ENCODE peak calls at places on chromosomes 7 and 10, in six cellular contexts. P is IMR-90, F is trophoblast cell, L is neuronal stem cell, B is neural progenitor cell, N is A549. M is an unnamed sample.
A peak's percentile ranks its signal among the peaks of the same experiment; 100 is the strongest.

GRCh38 chr10:8048281-8049008 is 6.0 kb upstream of the GATA3 start:
- DNase-seq in P (no peak), F (no peak), L (no peak), B (peak; percentile 28), N (no peak), M (no peak)

GRCh38 chr10:72316748-72317435 is 37.8 kb downstream of the DNAJB12 start:
- DNase-seq in P (no peak), F (no peak), L (no peak), B (no peak), N (no peak), M (no peak)

GRCh38 chr7:111587715-111588433 is 25.6 kb upstream of the IMMP2L start:
- DNase-seq in P (no peak), F (peak; percentile 13), L (no peak), B (no peak), N (no peak), M (peak; percentile 10)

GRCh38 chr7:11416641-11417040 is 415.4 kb downstream of the THSD7A start:
- DNase-seq in P (no peak), F (no peak), L (no peak), B (no peak), N (no peak), M (no peak)

GRCh38 chr10:84352251-84352842 is 24.0 kb downstream of the CCSER2 start:
- DNase-seq in P (peak; percentile 72), F (peak; percentile 74), L (peak; percentile 31), B (peak; percentile 68), N (peak; percentile 60), M (peak; percentile 41)

GRCh38 chr10:75202321-75203096 is 8.1 kb upstream of the VDAC2 start:
- DNase-seq in P (peak; percentile 70), F (no peak), L (no peak), B (no peak), N (peak; percentile 40), M (peak; percentile 46)

GRCh38 chr7:152761116-152761748 is 1.7 kb downstream of the ACTR3B start:
- DNase-seq in P (peak; percentile 73), F (peak; percentile 46), L (no peak), B (no peak), N (no peak), M (peak; percentile 74)

GRCh38 chr10:79047875-79048638 is 20.7 kb upstream of the ZMIZ1 start:
- DNase-seq in P (no peak), F (no peak), L (no peak), B (no peak), N (no peak), M (no peak)

GRCh38 chr10:79068203-79068561 is 584 bp upstream of the ZMIZ1 start:
- DNase-seq in P (no peak), F (no peak), L (peak; percentile 49), B (no peak), N (peak; percentile 37), M (no peak)

GRCh38 chr7:70602135-70602534 is 529.8 kb upstream of the GALNT17 start:
- DNase-seq in P (no peak), F (no peak), L (no peak), B (no peak), N (no peak), M (no peak)

GRCh38 chr10:110387983-110388681 is 83.4 kb upstream of the SMNDC1 start:
- DNase-seq in P (no peak), F (no peak), L (no peak), B (no peak), N (no peak), M (peak; percentile 10)

GRCh38 chr10:12847361-12847975 is 154.0 kb downstream of the CCDC3 start:
- DNase-seq in P (no peak), F (peak; percentile 62), L (no peak), B (peak; percentile 74), N (no peak), M (no peak)

GRCh38 chr10:49446031-49446430 is 50.1 kb upstream of the DRGX start:
- DNase-seq in P (peak; percentile 44), F (no peak), L (no peak), B (no peak), N (no peak), M (peak; percentile 46)

GRCh38 chr10:71436268-71436922 is 39.7 kb downstream of the CDH23 start:
- DNase-seq in P (no peak), F (no peak), L (no peak), B (no peak), N (no peak), M (no peak)

GRCh38 chr10:47098964-47099363 is 187.7 kb downstream of the PTPN20 start:
- DNase-seq in P (no peak), F (no peak), L (no peak), B (no peak), N (no peak), M (no peak)

GRCh38 chr10:116870949-116871348 is 21.6 kb downstream of the ENO4 start:
- DNase-seq in P (no peak), F (no peak), L (no peak), B (no peak), N (no peak), M (no peak)

GRCh38 chr7:114343949-114344708 is 70.5 kb upstream of the FOXP2 start:
- DNase-seq in P (no peak), F (no peak), L (no peak), B (no peak), N (no peak), M (no peak)

GRCh38 chr10:85621562-85621961 is 745.0 kb downstream of the GRID1 start:
- DNase-seq in P (no peak), F (peak; percentile 93), L (no peak), B (no peak), N (no peak), M (no peak)

GRCh38 chr10:35961501-35961900 is 319.4 kb upstream of the FZD8 start:
- DNase-seq in P (peak; percentile 68), F (no peak), L (no peak), B (no peak), N (no peak), M (peak; percentile 33)

GRCh38 chr7:136000288-136000913 is 23.2 kb upstream of the MTPN start:
- DNase-seq in P (peak; percentile 33), F (peak; percentile 45), L (no peak), B (no peak), N (no peak), M (no peak)

GRCh38 chr10:29496341-29497162 is 138.2 kb downstream of the SVIL start:
- DNase-seq in P (peak; percentile 61), F (peak; percentile 84), L (peak; percentile 67), B (peak; percentile 87), N (peak; percentile 73), M (peak; percentile 35)

GRCh38 chr7:79620291-79620690 is 166.8 kb upstream of the MAGI2 start:
- DNase-seq in P (no peak), F (peak; percentile 28), L (no peak), B (no peak), N (no peak), M (no peak)

GRCh38 chr10:89633484-89633883 is 11.6 kb downstream of the PANK1 start:
- DNase-seq in P (peak; percentile 91), F (peak; percentile 72), L (no peak), B (no peak), N (no peak), M (peak; percentile 81)

GRCh38 chr10:77415311-77415960 is 222.2 kb downstream of the KCNMA1 start:
- DNase-seq in P (no peak), F (peak; percentile 44), L (no peak), B (no peak), N (no peak), M (no peak)

GRCh38 chr10:72340510-72340895 is 14.2 kb downstream of the DNAJB12 start:
- DNase-seq in P (no peak), F (peak; percentile 83), L (no peak), B (peak; percentile 79), N (peak; percentile 56), M (no peak)

GRCh38 chr10:49309691-49310371 is 10.9 kb downstream of the C10orf71 start:
- DNase-seq in P (no peak), F (no peak), L (no peak), B (no peak), N (no peak), M (no peak)

GRCh38 chr7:136883046-136883445 is 14.6 kb downstream of the CHRM2 start:
- DNase-seq in P (peak; percentile 52), F (no peak), L (no peak), B (no peak), N (no peak), M (no peak)

GRCh38 chr7:76514926-76515325 is 4.6 kb downstream of the UPK3B start:
- DNase-seq in P (no peak), F (no peak), L (no peak), B (peak; percentile 1), N (no peak), M (no peak)

GRCh38 chr7:123275036-123275753 is 75.4 kb upstream of the SLC13A1 start:
- DNase-seq in P (no peak), F (no peak), L (no peak), B (no peak), N (no peak), M (no peak)

GRCh38 chr10:90286406-90286805 is 571.4 kb downstream of the HTR7 start:
- DNase-seq in P (no peak), F (no peak), L (no peak), B (no peak), N (no peak), M (no peak)

GRCh38 chr10:130436633-130437032 is 300.4 kb downstream of the GLRX3 start:
- DNase-seq in P (no peak), F (no peak), L (no peak), B (no peak), N (no peak), M (no peak)

GRCh38 chr7:137343483-137343841 is at the start of gene PTN:
- DNase-seq in P (peak; percentile 79), F (peak; percentile 33), L (peak; percentile 78), B (peak; percentile 79), N (no peak), M (peak; percentile 77)

GRCh38 chr10:126914561-126914960 is 9.3 kb downstream of the DOCK1 start:
- DNase-seq in P (no peak), F (no peak), L (no peak), B (no peak), N (no peak), M (no peak)

DNA sequence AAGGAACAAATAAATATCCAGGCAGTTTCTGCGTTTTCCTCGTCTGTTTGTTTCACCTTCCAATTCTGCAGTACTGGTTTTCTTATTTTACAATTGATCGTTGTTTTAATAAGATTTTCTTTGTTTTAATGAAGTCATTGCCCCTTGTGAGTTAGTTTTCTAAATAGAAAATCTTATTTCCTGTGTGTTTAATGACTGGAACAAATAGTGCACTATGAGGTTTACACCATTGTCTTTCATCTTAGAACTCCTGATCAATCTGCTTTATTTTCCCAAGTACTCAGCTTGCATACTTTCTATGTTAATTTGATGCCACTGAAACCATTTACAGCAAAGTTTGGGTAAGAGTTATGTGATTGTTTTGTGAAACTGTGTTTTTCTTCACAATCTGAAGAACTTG is 1.3 kb downstream of the PLEKHA1 start:
- DNase-seq in P (no peak), F (no peak), L (no peak), B (no peak), N (no peak), M (no peak)
- H3K4me2 ChIP-seq in P (peak overlapping the region; percentile 75), F (peak overlapping the region; percentile 98), L (peak overlapping the region; percentile 81), B (peak overlapping the region; percentile 90), N (peak overlapping the region; percentile 88), M (peak overlapping the region; percentile 97)

GRCh38 chr10:31075434-31075833 is 43.8 kb upstream of the ZNF438 start:
- DNase-seq in P (peak; percentile 96), F (peak; percentile 84), L (no peak), B (no peak), N (no peak), M (peak; percentile 99)
- H3K4me2 ChIP-seq in P (peak overlapping the region; percentile 0), F (no peak overlapping the region), L (no peak overlapping the region), B (no peak overlapping the region), N (no peak overlapping the region), M (peak overlapping the region; percentile 47)

GRCh38 chr7:149714081-149714909 is 59.1 kb downstream of the ZNF467 start:
- DNase-seq in P (peak; percentile 82), F (peak; percentile 91), L (peak; percentile 93), B (peak; percentile 97), N (peak; percentile 66), M (peak; percentile 56)
- H3K4me2 ChIP-seq in P (peak overlapping the region; percentile 83), F (peak overlapping the region; percentile 87), L (peak overlapping the region; percentile 77), B (peak overlapping the region; percentile 70), N (peak overlapping the region; percentile 89), M (peak overlapping the region; percentile 95)

GRCh38 chr7:105046414-105046813 is 32.4 kb downstream of the KMT2E start:
- DNase-seq in P (peak; percentile 75), F (peak; percentile 82), L (no peak), B (no peak), N (no peak), M (peak; percentile 75)
- H3K4me2 ChIP-seq in P (no peak overlapping the region), F (no peak overlapping the region), L (no peak overlapping the region), B (no peak overlapping the region), N (peak overlapping the region; percentile 34), M (peak overlapping the region; percentile 46)